ENCODE peak calls at places on chromosomes 5 and 9, in eight cellular contexts. One of them, this sample, is unnamed.

GRCh38 chr9:86519216-86519615 is 165.0 kb upstream of the TUT7 start:
- DNase-seq in heart right ventricle: no peak
- DNase-seq in psoas muscle: no peak
- DNase-seq in cardiac fibroblast: no peak
- DNase-seq in right cardiac atrium: no peak
- DNase-seq in fibroblast of villous mesenchyme: peak; percentile 10
- DNase-seq in GM12865: no peak
- DNase-seq in trophoblast cell: no peak
- DNase-seq in this sample: no peak

GRCh38 chr5:33675958-33676464 is 215.8 kb downstream of the ADAMTS12 start:
- DNase-seq in heart right ventricle: no peak
- DNase-seq in psoas muscle: no peak
- DNase-seq in cardiac fibroblast: no peak
- DNase-seq in right cardiac atrium: no peak
- DNase-seq in fibroblast of villous mesenchyme: peak; percentile 28
- DNase-seq in GM12865: peak; percentile 62
- DNase-seq in trophoblast cell: no peak
- DNase-seq in this sample: peak; percentile 58

GRCh38 chr5:179294891-179295777 is 50.1 kb downstream of the ADAMTS2 start:
- DNase-seq in heart right ventricle: peak; percentile 60
- DNase-seq in psoas muscle: peak; percentile 35
- DNase-seq in cardiac fibroblast: peak; percentile 70
- DNase-seq in right cardiac atrium: peak; percentile 82
- DNase-seq in fibroblast of villous mesenchyme: no peak
- DNase-seq in GM12865: no peak
- DNase-seq in trophoblast cell: no peak
- DNase-seq in this sample: no peak

GRCh38 chr5:53671447-53671846 is 111.0 kb downstream of the NDUFS4 start:
- DNase-seq in heart right ventricle: no peak
- DNase-seq in psoas muscle: no peak
- DNase-seq in cardiac fibroblast: no peak
- DNase-seq in right cardiac atrium: no peak
- DNase-seq in fibroblast of villous mesenchyme: no peak
- DNase-seq in GM12865: no peak
- DNase-seq in trophoblast cell: no peak
- DNase-seq in this sample: no peak

GRCh38 chr9:32783168-32783891 is at the start of gene TMEM215:
- DNase-seq in heart right ventricle: no peak
- DNase-seq in psoas muscle: peak; percentile 13
- DNase-seq in cardiac fibroblast: no peak
- DNase-seq in right cardiac atrium: peak; percentile 46
- DNase-seq in fibroblast of villous mesenchyme: no peak
- DNase-seq in GM12865: no peak
- DNase-seq in trophoblast cell: no peak
- DNase-seq in this sample: no peak

GRCh38 chr9:110027624-110028023 is 180.3 kb downstream of the C9orf152 start:
- DNase-seq in heart right ventricle: peak; percentile 49
- DNase-seq in psoas muscle: no peak
- DNase-seq in cardiac fibroblast: peak; percentile 90
- DNase-seq in right cardiac atrium: no peak
- DNase-seq in fibroblast of villous mesenchyme: peak; percentile 86
- DNase-seq in GM12865: no peak
- DNase-seq in trophoblast cell: peak; percentile 89
- DNase-seq in this sample: peak; percentile 60

GRCh38 chr5:102106599-102106998 is 189.5 kb downstream of the SLCO4C1 start:
- DNase-seq in heart right ventricle: no peak
- DNase-seq in psoas muscle: no peak
- DNase-seq in cardiac fibroblast: no peak
- DNase-seq in right cardiac atrium: no peak
- DNase-seq in fibroblast of villous mesenchyme: no peak
- DNase-seq in GM12865: no peak
- DNase-seq in trophoblast cell: peak; percentile 42
- DNase-seq in this sample: no peak

GRCh38 chr5:52915176-52915875 is 73.8 kb upstream of the ITGA2 start:
- DNase-seq in heart right ventricle: peak; percentile 70
- DNase-seq in psoas muscle: no peak
- DNase-seq in cardiac fibroblast: peak; percentile 86
- DNase-seq in right cardiac atrium: no peak
- DNase-seq in fibroblast of villous mesenchyme: peak; percentile 85
- DNase-seq in GM12865: peak; percentile 77
- DNase-seq in trophoblast cell: peak; percentile 81
- DNase-seq in this sample: peak; percentile 65

GRCh38 chr9:91126761-91127420 is 234.8 kb downstream of the AUH start:
- DNase-seq in heart right ventricle: no peak
- DNase-seq in psoas muscle: no peak
- DNase-seq in cardiac fibroblast: peak; percentile 34
- DNase-seq in right cardiac atrium: no peak
- DNase-seq in fibroblast of villous mesenchyme: peak; percentile 92
- DNase-seq in GM12865: no peak
- DNase-seq in trophoblast cell: peak; percentile 82
- DNase-seq in this sample: no peak

GRCh38 chr9:100595391-100596199 is 17.7 kb downstream of the CAVIN4 start:
- DNase-seq in heart right ventricle: peak; percentile 55
- DNase-seq in psoas muscle: no peak
- DNase-seq in cardiac fibroblast: peak; percentile 75
- DNase-seq in right cardiac atrium: no peak
- DNase-seq in fibroblast of villous mesenchyme: peak; percentile 69
- DNase-seq in GM12865: peak; percentile 42
- DNase-seq in trophoblast cell: peak; percentile 94
- DNase-seq in this sample: peak; percentile 56

GRCh38 chr9:105254226-105254625 is 9.8 kb downstream of the SLC44A1 start:
- DNase-seq in heart right ventricle: no peak
- DNase-seq in psoas muscle: no peak
- DNase-seq in cardiac fibroblast: no peak
- DNase-seq in right cardiac atrium: no peak
- DNase-seq in fibroblast of villous mesenchyme: no peak
- DNase-seq in GM12865: no peak
- DNase-seq in trophoblast cell: no peak
- DNase-seq in this sample: no peak

GRCh38 chr5:128199104-128199503 is 115.5 kb downstream of the SLC12A2 start:
- DNase-seq in heart right ventricle: no peak
- DNase-seq in psoas muscle: no peak
- DNase-seq in cardiac fibroblast: peak; percentile 30
- DNase-seq in right cardiac atrium: no peak
- DNase-seq in fibroblast of villous mesenchyme: peak; percentile 47
- DNase-seq in GM12865: no peak
- DNase-seq in trophoblast cell: peak; percentile 74
- DNase-seq in this sample: no peak

GRCh38 chr5:172841-173251 is 18.4 kb upstream of the LRRC14B start:
- DNase-seq in heart right ventricle: no peak
- DNase-seq in psoas muscle: peak; percentile 3
- DNase-seq in cardiac fibroblast: no peak
- DNase-seq in right cardiac atrium: no peak
- DNase-seq in fibroblast of villous mesenchyme: no peak
- DNase-seq in GM12865: no peak
- DNase-seq in trophoblast cell: peak; percentile 26
- DNase-seq in this sample: no peak

GRCh38 chr5:91357012-91357634 is 26.0 kb downstream of the ARRDC3 start:
- DNase-seq in heart right ventricle: no peak
- DNase-seq in psoas muscle: no peak
- DNase-seq in cardiac fibroblast: no peak
- DNase-seq in right cardiac atrium: no peak
- DNase-seq in fibroblast of villous mesenchyme: no peak
- DNase-seq in GM12865: no peak
- DNase-seq in trophoblast cell: peak; percentile 39
- DNase-seq in this sample: no peak

GRCh38 chr5:50751064-50751657 is 84.7 kb downstream of the PARP8 start:
- DNase-seq in heart right ventricle: peak; percentile 16
- DNase-seq in psoas muscle: no peak
- DNase-seq in cardiac fibroblast: peak; percentile 65
- DNase-seq in right cardiac atrium: no peak
- DNase-seq in fibroblast of villous mesenchyme: peak; percentile 62
- DNase-seq in GM12865: peak; percentile 72
- DNase-seq in trophoblast cell: peak; percentile 75
- DNase-seq in this sample: peak; percentile 77

GRCh38 chr5:67395790-67396418 is 199.3 kb upstream of the CD180 start:
- DNase-seq in heart right ventricle: no peak
- DNase-seq in psoas muscle: no peak
- DNase-seq in cardiac fibroblast: peak; percentile 34
- DNase-seq in right cardiac atrium: no peak
- DNase-seq in fibroblast of villous mesenchyme: peak; percentile 17
- DNase-seq in GM12865: no peak
- DNase-seq in trophoblast cell: no peak
- DNase-seq in this sample: no peak

GRCh38 chr9:105930007-105930627 is 235.8 kb downstream of the TMEM38B start:
- DNase-seq in heart right ventricle: peak; percentile 35
- DNase-seq in psoas muscle: no peak
- DNase-seq in cardiac fibroblast: no peak
- DNase-seq in right cardiac atrium: no peak
- DNase-seq in fibroblast of villous mesenchyme: no peak
- DNase-seq in GM12865: no peak
- DNase-seq in trophoblast cell: no peak
- DNase-seq in this sample: no peak

GRCh38 chr9:19223724-19224123 is 6.8 kb upstream of the DENND4C start:
- DNase-seq in heart right ventricle: no peak
- DNase-seq in psoas muscle: no peak
- DNase-seq in cardiac fibroblast: no peak
- DNase-seq in right cardiac atrium: no peak
- DNase-seq in fibroblast of villous mesenchyme: peak; percentile 37
- DNase-seq in GM12865: no peak
- DNase-seq in trophoblast cell: no peak
- DNase-seq in this sample: no peak

GRCh38 chr5:113034182-113034773 is 57.7 kb downstream of the DCP2 start:
- DNase-seq in heart right ventricle: peak; percentile 35
- DNase-seq in psoas muscle: no peak
- DNase-seq in cardiac fibroblast: peak; percentile 78
- DNase-seq in right cardiac atrium: no peak
- DNase-seq in fibroblast of villous mesenchyme: peak; percentile 74
- DNase-seq in GM12865: no peak
- DNase-seq in trophoblast cell: no peak
- DNase-seq in this sample: no peak

GRCh38 chr5:32102254-32102653 is 71.9 kb downstream of the GOLPH3 start:
- DNase-seq in heart right ventricle: no peak
- DNase-seq in psoas muscle: no peak
- DNase-seq in cardiac fibroblast: no peak
- DNase-seq in right cardiac atrium: no peak
- DNase-seq in fibroblast of villous mesenchyme: no peak
- DNase-seq in GM12865: no peak
- DNase-seq in trophoblast cell: no peak
- DNase-seq in this sample: no peak

GRCh38 chr5:75049581-75050274 is 2.6 kb downstream of the GCNT4 start:
- DNase-seq in heart right ventricle: peak; percentile 33
- DNase-seq in psoas muscle: no peak
- DNase-seq in cardiac fibroblast: peak; percentile 66
- DNase-seq in right cardiac atrium: no peak
- DNase-seq in fibroblast of villous mesenchyme: peak; percentile 65
- DNase-seq in GM12865: peak; percentile 68
- DNase-seq in trophoblast cell: peak; percentile 95
- DNase-seq in this sample: peak; percentile 62
- H3K4me3 ChIP-seq in heart right ventricle: no peak overlapping the region
- H3K4me3 ChIP-seq in psoas muscle: no peak overlapping the region
- H3K4me3 ChIP-seq in cardiac fibroblast: no peak overlapping the region
- H3K4me3 ChIP-seq in right cardiac atrium: no peak overlapping the region
- H3K4me3 ChIP-seq in fibroblast of villous mesenchyme: no peak overlapping the region
- H3K4me3 ChIP-seq in GM12865: no peak overlapping the region
- H3K4me3 ChIP-seq in trophoblast cell: no peak overlapping the region
- H3K4me3 ChIP-seq in this sample: no peak overlapping the region

GRCh38 chr5:98839469-98840383 is 66.3 kb downstream of the RGMB start:
- DNase-seq in heart right ventricle: no peak
- DNase-seq in psoas muscle: no peak
- DNase-seq in cardiac fibroblast: peak; percentile 32
- DNase-seq in right cardiac atrium: peak; percentile 48
- DNase-seq in fibroblast of villous mesenchyme: peak; percentile 29
- DNase-seq in GM12865: no peak
- DNase-seq in trophoblast cell: peak; percentile 42
- DNase-seq in this sample: peak; percentile 4
- H3K4me3 ChIP-seq in heart right ventricle: peak overlapping the region; percentile 31
- H3K4me3 ChIP-seq in psoas muscle: no peak overlapping the region
- H3K4me3 ChIP-seq in cardiac fibroblast: peak overlapping the region; percentile 17
- H3K4me3 ChIP-seq in right cardiac atrium: peak overlapping the region; percentile 42
- H3K4me3 ChIP-seq in fibroblast of villous mesenchyme: peak overlapping the region; percentile 37
- H3K4me3 ChIP-seq in GM12865: no peak overlapping the region
- H3K4me3 ChIP-seq in trophoblast cell: no peak overlapping the region
- H3K4me3 ChIP-seq in this sample: no peak overlapping the region

DNA sequence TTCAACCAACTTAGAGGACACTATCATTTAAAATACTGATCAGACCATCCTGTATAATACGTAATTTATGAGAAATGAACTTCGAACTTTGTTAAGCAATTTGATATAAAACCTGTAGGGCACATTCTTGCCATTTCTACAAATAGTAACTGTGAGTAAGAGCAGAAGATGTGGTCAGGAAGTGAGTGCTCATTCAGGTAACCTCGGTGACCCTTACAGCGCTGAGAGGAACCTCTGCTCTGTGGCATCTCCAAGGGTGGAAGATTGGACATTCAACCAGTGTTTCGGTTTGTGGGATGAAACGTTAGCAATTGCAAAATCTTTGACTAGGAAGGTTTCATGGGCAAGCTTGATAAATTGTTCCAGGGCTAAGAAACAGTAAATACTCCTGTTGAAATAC is 194.8 kb upstream of the IRX2 start:
- DNase-seq in heart right ventricle: no peak
- DNase-seq in psoas muscle: no peak
- DNase-seq in cardiac fibroblast: no peak
- DNase-seq in right cardiac atrium: no peak
- DNase-seq in fibroblast of villous mesenchyme: no peak
- DNase-seq in GM12865: no peak
- DNase-seq in trophoblast cell: no peak
- DNase-seq in this sample: peak; percentile 16
- H3K4me3 ChIP-seq in heart right ventricle: no peak overlapping the region
- H3K4me3 ChIP-seq in psoas muscle: no peak overlapping the region
- H3K4me3 ChIP-seq in cardiac fibroblast: no peak overlapping the region
- H3K4me3 ChIP-seq in right cardiac atrium: no peak overlapping the region
- H3K4me3 ChIP-seq in fibroblast of villous mesenchyme: no peak overlapping the region
- H3K4me3 ChIP-seq in GM12865: no peak overlapping the region
- H3K4me3 ChIP-seq in trophoblast cell: no peak overlapping the region
- H3K4me3 ChIP-seq in this sample: no peak overlapping the region

GRCh38 chr5:43304520-43304919 is 8.7 kb downstream of the HMGCS1 start:
- DNase-seq in heart right ventricle: no peak
- DNase-seq in psoas muscle: no peak
- DNase-seq in cardiac fibroblast: peak; percentile 49
- DNase-seq in right cardiac atrium: no peak
- DNase-seq in fibroblast of villous mesenchyme: peak; percentile 24
- DNase-seq in GM12865: peak; percentile 47
- DNase-seq in trophoblast cell: no peak
- DNase-seq in this sample: no peak
- H3K4me3 ChIP-seq in heart right ventricle: no peak overlapping the region
- H3K4me3 ChIP-seq in psoas muscle: no peak overlapping the region
- H3K4me3 ChIP-seq in cardiac fibroblast: no peak overlapping the region
- H3K4me3 ChIP-seq in right cardiac atrium: no peak overlapping the region
- H3K4me3 ChIP-seq in fibroblast of villous mesenchyme: no peak overlapping the region
- H3K4me3 ChIP-seq in GM12865: no peak overlapping the region
- H3K4me3 ChIP-seq in trophoblast cell: no peak overlapping the region
- H3K4me3 ChIP-seq in this sample: no peak overlapping the region

GRCh38 chr5:79133657-79134451 is 22.2 kb downstream of the BHMT start:
- DNase-seq in heart right ventricle: peak; percentile 60
- DNase-seq in psoas muscle: peak; percentile 49
- DNase-seq in cardiac fibroblast: peak; percentile 85
- DNase-seq in right cardiac atrium: peak; percentile 68
- DNase-seq in fibroblast of villous mesenchyme: peak; percentile 84
- DNase-seq in GM12865: peak; percentile 83
- DNase-seq in trophoblast cell: peak; percentile 84
- DNase-seq in this sample: peak; percentile 83
- H3K4me3 ChIP-seq in heart right ventricle: peak overlapping the region; percentile 30
- H3K4me3 ChIP-seq in psoas muscle: peak overlapping the region; percentile 57
- H3K4me3 ChIP-seq in cardiac fibroblast: peak overlapping the region; percentile 8
- H3K4me3 ChIP-seq in right cardiac atrium: peak overlapping the region; percentile 51
- H3K4me3 ChIP-seq in fibroblast of villous mesenchyme: peak overlapping the region; percentile 24
- H3K4me3 ChIP-seq in GM12865: no peak overlapping the region
- H3K4me3 ChIP-seq in trophoblast cell: no peak overlapping the region
- H3K4me3 ChIP-seq in this sample: peak overlapping the region; percentile 33

GRCh38 chr9:88726803-88727202 is 191.8 kb downstream of the NXNL2 start:
- DNase-seq in heart right ventricle: no peak
- DNase-seq in psoas muscle: no peak
- DNase-seq in cardiac fibroblast: no peak
- DNase-seq in right cardiac atrium: no peak
- DNase-seq in fibroblast of villous mesenchyme: no peak
- DNase-seq in GM12865: no peak
- DNase-seq in trophoblast cell: no peak
- DNase-seq in this sample: no peak
- H3K4me3 ChIP-seq in heart right ventricle: no peak overlapping the region
- H3K4me3 ChIP-seq in psoas muscle: no peak overlapping the region
- H3K4me3 ChIP-seq in cardiac fibroblast: no peak overlapping the region
- H3K4me3 ChIP-seq in right cardiac atrium: no peak overlapping the region
- H3K4me3 ChIP-seq in fibroblast of villous mesenchyme: no peak overlapping the region
- H3K4me3 ChIP-seq in GM12865: no peak overlapping the region
- H3K4me3 ChIP-seq in trophoblast cell: no peak overlapping the region
- H3K4me3 ChIP-seq in this sample: no peak overlapping the region

This sample was measured in NB4.